ENCODE peak calls at places on chromosomes 16 and 17, in ten cellular contexts. D, U, H, X, B, M, C, G, L and Q are unnamed samples.

GRCh38 chr17:41532947-41533570 is 5.0 kb upstream of the KRT19 start:
- DNase-seq in X (no peak), L (no peak), M (no peak), U (no peak), G (no peak), B (no peak), C (no peak), D (no peak), H (no peak), Q (no peak)

GRCh38 chr17:47290870-47291241 is 32.9 kb upstream of the EFCAB13 start:
- DNase-seq in U (no peak), B (no peak), D (no peak), X (no peak), M (no peak), G (no peak), L (no peak), C (no peak), H (no peak), Q (no peak)

GRCh38 chr17:75133001-75133400 is 1.5 kb upstream of the NT5C start:
- DNase-seq in G (no peak), M (no peak), B (no peak), U (no peak), X (no peak), L (no peak), H (no peak), D (no peak), C (no peak), Q (no peak)

GRCh38 chr17:19726615-19727376 is 10.4 kb upstream of the SLC47A2 start:
- DNase-seq in G (no peak), H (no peak), D (no peak), M (no peak), C (no peak), L (no peak), B (peak; percentile 57), U (no peak), X (no peak), Q (no peak)

GRCh38 chr16:20821682-20822081 is 15.4 kb downstream of the REXO5 start:
- DNase-seq in M (no peak), H (no peak), L (no peak), B (no peak), D (no peak), X (no peak), C (no peak), G (no peak), U (no peak), Q (no peak)

GRCh38 chr16:1612320-1613111 is at the start of gene CRAMP1:
- DNase-seq in U (no peak), X (peak; percentile 3), D (peak; percentile 22), B (peak; percentile 67), H (peak; percentile 37), M (peak; percentile 17), C (peak; percentile 32), G (no peak), L (no peak), Q (peak; percentile 37)

GRCh38 chr17:77737442-77738265 is 220.8 kb upstream of the TNRC6C start:
- DNase-seq in B (no peak), X (no peak), M (no peak), H (no peak), D (no peak), C (no peak), L (no peak), U (no peak), G (no peak), Q (no peak)

GRCh38 chr17:38510424-38511125 is 82.3 kb downstream of the ARHGAP23 start:
- DNase-seq in B (no peak), X (no peak), G (no peak), L (no peak), M (peak; percentile 55), U (no peak), H (no peak), D (peak; percentile 43), C (peak; percentile 48), Q (no peak)

GRCh38 chr16:74455213-74455612 is 33.9 kb upstream of the CLEC18B start:
- DNase-seq in L (no peak), X (no peak), U (no peak), G (no peak), H (no peak), D (no peak), M (peak; percentile 89), C (no peak), B (peak; percentile 88), Q (no peak)

GRCh38 chr17:11917415-11917814 is 79.9 kb downstream of the ZNF18 start:
- DNase-seq in G (peak; percentile 7), U (no peak), M (no peak), B (no peak), X (no peak), D (no peak), L (no peak), C (no peak), H (no peak), Q (no peak)

GRCh38 chr16:85042606-85043005 is 15.0 kb downstream of the KIAA0513 start:
- DNase-seq in H (no peak), D (no peak), B (no peak), U (no peak), L (no peak), G (no peak), X (no peak), C (no peak), M (no peak), Q (no peak)

GRCh38 chr17:81365601-81366585 is 29.4 kb upstream of the BAHCC1 start:
- DNase-seq in U (no peak), M (peak; percentile 94), L (no peak), D (no peak), C (no peak), B (no peak), G (no peak), H (peak; percentile 89), X (no peak), Q (no peak)

GRCh38 chr17:77958716-77959215 is 263 bp downstream of the TNRC6C start:
- DNase-seq in L (peak; percentile 11), X (no peak), B (no peak), M (no peak), C (no peak), U (no peak), G (no peak), D (no peak), H (no peak), Q (peak; percentile 61)

GRCh38 chr17:280901-281300 is 71.7 kb downstream of the RPH3AL start:
- DNase-seq in U (no peak), G (no peak), M (no peak), D (no peak), L (no peak), C (no peak), H (no peak), X (no peak), B (no peak), Q (no peak)

GRCh38 chr17:68004201-68004600 is 7.9 kb upstream of the C17orf58 start:
- DNase-seq in C (no peak), D (no peak), L (no peak), U (no peak), X (no peak), H (no peak), G (no peak), B (no peak), M (no peak), Q (no peak)

GRCh38 chr16:16021988-16022682 is 72.7 kb downstream of the ABCC1 start:
- DNase-seq in U (no peak), B (peak; percentile 98), C (peak; percentile 26), L (no peak), X (no peak), M (peak; percentile 96), G (no peak), D (peak; percentile 98), H (peak; percentile 95), Q (peak; percentile 97)

GRCh38 chr17:8887834-8888703 is 20.6 kb upstream of the PIK3R6 start:
- DNase-seq in D (peak; percentile 44), U (no peak), M (peak; percentile 39), C (peak; percentile 39), L (no peak), X (no peak), B (peak; percentile 68), H (peak; percentile 36), G (no peak), Q (peak; percentile 50)

GRCh38 chr17:77233127-77233526 is 92.4 kb downstream of the SEC14L1 start:
- DNase-seq in U (no peak), M (no peak), D (no peak), B (no peak), G (no peak), L (no peak), X (no peak), H (no peak), C (no peak), Q (no peak)

GRCh38 chr17:53628011-53628410 is 194.7 kb upstream of the KIF2B start:
- DNase-seq in B (peak; percentile 61), U (no peak), H (no peak), M (peak; percentile 82), D (no peak), L (no peak), C (no peak), G (no peak), X (no peak), Q (no peak)

GRCh38 chr17:36869441-36869840 is 67.8 kb upstream of the LHX1 start:
- DNase-seq in X (no peak), D (no peak), U (no peak), C (no peak), H (no peak), M (no peak), L (no peak), G (no peak), B (no peak), Q (no peak)

GRCh38 chr16:88354229-88355092 is 28.3 kb upstream of the ZNF469 start:
- DNase-seq in H (no peak), M (no peak), X (no peak), U (no peak), G (no peak), C (no peak), L (no peak), B (no peak), D (peak; percentile 5), Q (no peak)

GRCh38 chr17:52147431-52147830 is 11.1 kb downstream of the CA10 start:
- DNase-seq in D (no peak), B (no peak), U (no peak), C (no peak), X (no peak), L (no peak), M (peak; percentile 20), G (no peak), H (no peak), Q (no peak)

GRCh38 chr16:88084881-88085280 is 133.6 kb downstream of the BANP start:
- DNase-seq in M (peak; percentile 62), B (peak; percentile 76), C (no peak), U (no peak), G (no peak), H (no peak), L (no peak), X (no peak), D (no peak), Q (peak; percentile 58)

GRCh38 chr17:37483311-37484039 is 6.2 kb upstream of the DUSP14 start:
- DNase-seq in X (no peak), M (peak; percentile 75), G (no peak), U (no peak), D (peak; percentile 27), C (no peak), H (no peak), B (peak; percentile 89), L (no peak), Q (peak; percentile 62)

GRCh38 chr17:60563743-60564142 is 36.2 kb upstream of the PPM1D start:
- DNase-seq in C (no peak), M (no peak), G (no peak), X (no peak), D (no peak), U (no peak), B (no peak), L (no peak), H (no peak), Q (no peak)

GRCh38 chr17:19017804-19018599 is 13.4 kb upstream of the FAM83G start:
- DNase-seq in G (no peak), D (peak; percentile 2), C (no peak), H (no peak), X (no peak), U (no peak), B (no peak), L (no peak), M (no peak), Q (no peak)

GRCh38 chr17:69325518-69326301 is 1.2 kb downstream of the ABCA5 start:
- DNase-seq in X (no peak), C (no peak), B (no peak), H (peak; percentile 15), D (no peak), G (no peak), U (no peak), L (no peak), M (no peak), Q (no peak)

GRCh38 chr17:47949951-47950350 is 7.7 kb downstream of the PRR15L start:
- DNase-seq in B (no peak), D (no peak), M (no peak), G (no peak), H (peak; percentile 34), U (no peak), X (no peak), C (no peak), L (no peak), Q (no peak)